ENCODE peak calls at places on chromosomes 11 and 22, in four cellular contexts. One of them, this sample, is unnamed.

GRCh38 chr11:128405693-128406364 is 181.5 kb downstream of the ETS1 start:
- DNase-seq in dorsolateral prefrontal cortex: no peak
- DNase-seq in astrocyte of the cerebellum: peak; percentile 18
- DNase-seq in activated B cell treated with CpG ODN at 0.5 μM for 24 hours: no peak
- DNase-seq in this sample: no peak

GRCh38 chr11:75141166-75141565 is 9.7 kb upstream of the SLCO2B1 start:
- DNase-seq in dorsolateral prefrontal cortex: no peak
- DNase-seq in astrocyte of the cerebellum: no peak
- DNase-seq in activated B cell treated with CpG ODN at 0.5 μM for 24 hours: no peak
- DNase-seq in this sample: no peak

GRCh38 chr11:118908931-118909618 is 16.7 kb downstream of the BCL9L start:
- DNase-seq in dorsolateral prefrontal cortex: peak; percentile 69
- DNase-seq in astrocyte of the cerebellum: peak; percentile 70
- DNase-seq in activated B cell treated with CpG ODN at 0.5 μM for 24 hours: no peak
- DNase-seq in this sample: peak; percentile 85

GRCh38 chr11:17714356-17714854 is 5.0 kb upstream of the MYOD1 start:
- DNase-seq in dorsolateral prefrontal cortex: no peak
- DNase-seq in astrocyte of the cerebellum: no peak
- DNase-seq in activated B cell treated with CpG ODN at 0.5 μM for 24 hours: no peak
- DNase-seq in this sample: no peak

GRCh38 chr11:405323-405975 is 9.3 kb downstream of the SIGIRR start:
- DNase-seq in dorsolateral prefrontal cortex: peak; percentile 55
- DNase-seq in astrocyte of the cerebellum: no peak
- DNase-seq in activated B cell treated with CpG ODN at 0.5 μM for 24 hours: no peak
- DNase-seq in this sample: no peak

GRCh38 chr11:74822187-74822586 is 73.5 kb downstream of the RNF169 start:
- DNase-seq in dorsolateral prefrontal cortex: no peak
- DNase-seq in astrocyte of the cerebellum: peak; percentile 44
- DNase-seq in activated B cell treated with CpG ODN at 0.5 μM for 24 hours: no peak
- DNase-seq in this sample: peak; percentile 52

GRCh38 chr11:87019582-87020271 is 18.0 kb upstream of the TMEM135 start:
- DNase-seq in dorsolateral prefrontal cortex: no peak
- DNase-seq in astrocyte of the cerebellum: no peak
- DNase-seq in activated B cell treated with CpG ODN at 0.5 μM for 24 hours: no peak
- DNase-seq in this sample: no peak

GRCh38 chr11:66969584-66970205 is 5.4 kb upstream of the C11orf86 start:
- DNase-seq in dorsolateral prefrontal cortex: no peak
- DNase-seq in astrocyte of the cerebellum: peak; percentile 93
- DNase-seq in activated B cell treated with CpG ODN at 0.5 μM for 24 hours: no peak
- DNase-seq in this sample: peak; percentile 95

GRCh38 chr11:90818196-90818735 is 595.4 kb upstream of the CHORDC1 start:
- DNase-seq in dorsolateral prefrontal cortex: no peak
- DNase-seq in astrocyte of the cerebellum: no peak
- DNase-seq in activated B cell treated with CpG ODN at 0.5 μM for 24 hours: no peak
- DNase-seq in this sample: no peak

DNA sequence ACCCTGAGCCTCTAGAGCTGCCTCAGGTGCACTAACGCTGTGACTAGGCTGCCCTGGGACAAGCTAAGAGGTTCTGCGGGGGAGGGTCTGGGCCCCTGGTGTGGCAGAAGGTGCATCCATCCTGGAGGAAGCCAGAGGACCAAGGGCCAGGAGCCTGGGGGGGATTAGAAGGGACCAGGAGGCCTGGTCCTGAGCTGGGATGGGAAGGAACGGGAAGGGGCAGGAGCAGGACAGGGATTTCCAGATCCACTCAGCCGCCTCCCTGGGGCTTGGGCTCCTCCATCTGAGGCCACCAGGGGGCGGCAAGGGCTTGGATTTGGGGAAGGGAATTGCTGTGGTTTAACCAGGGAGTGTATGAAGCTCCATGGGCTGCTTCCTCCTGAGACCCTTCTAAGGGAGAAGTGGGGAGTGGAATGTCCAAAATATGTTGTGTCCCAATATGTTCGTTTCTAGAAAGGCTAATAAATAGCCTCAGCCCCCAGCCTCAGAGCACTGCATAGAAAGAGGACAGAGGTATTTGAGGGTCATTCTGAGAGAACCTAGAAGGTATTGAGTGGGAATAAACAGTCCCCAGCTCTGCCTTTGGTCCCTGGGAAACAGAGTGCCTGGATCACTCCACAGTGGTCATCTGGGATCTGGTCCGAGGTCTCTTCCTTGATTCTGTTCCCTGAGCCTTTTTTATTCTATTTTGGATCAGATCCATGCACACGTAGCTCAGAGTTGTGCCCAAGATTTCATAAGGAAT is 17.4 kb upstream of the PRAME start:
- DNase-seq in dorsolateral prefrontal cortex: no peak
- DNase-seq in astrocyte of the cerebellum: peak; percentile 3
- DNase-seq in activated B cell treated with CpG ODN at 0.5 μM for 24 hours: no peak
- DNase-seq in this sample: no peak
- TF ChIP-seq CTCF in dorsolateral prefrontal cortex: peak; percentile 57
- TF ChIP-seq CTCF in astrocyte of the cerebellum: peak; percentile 84
- TF ChIP-seq CTCF in activated B cell treated with CpG ODN at 0.5 μM for 24 hours: peak; percentile 20
- TF ChIP-seq CTCF in this sample: peak; percentile 80

DNA sequence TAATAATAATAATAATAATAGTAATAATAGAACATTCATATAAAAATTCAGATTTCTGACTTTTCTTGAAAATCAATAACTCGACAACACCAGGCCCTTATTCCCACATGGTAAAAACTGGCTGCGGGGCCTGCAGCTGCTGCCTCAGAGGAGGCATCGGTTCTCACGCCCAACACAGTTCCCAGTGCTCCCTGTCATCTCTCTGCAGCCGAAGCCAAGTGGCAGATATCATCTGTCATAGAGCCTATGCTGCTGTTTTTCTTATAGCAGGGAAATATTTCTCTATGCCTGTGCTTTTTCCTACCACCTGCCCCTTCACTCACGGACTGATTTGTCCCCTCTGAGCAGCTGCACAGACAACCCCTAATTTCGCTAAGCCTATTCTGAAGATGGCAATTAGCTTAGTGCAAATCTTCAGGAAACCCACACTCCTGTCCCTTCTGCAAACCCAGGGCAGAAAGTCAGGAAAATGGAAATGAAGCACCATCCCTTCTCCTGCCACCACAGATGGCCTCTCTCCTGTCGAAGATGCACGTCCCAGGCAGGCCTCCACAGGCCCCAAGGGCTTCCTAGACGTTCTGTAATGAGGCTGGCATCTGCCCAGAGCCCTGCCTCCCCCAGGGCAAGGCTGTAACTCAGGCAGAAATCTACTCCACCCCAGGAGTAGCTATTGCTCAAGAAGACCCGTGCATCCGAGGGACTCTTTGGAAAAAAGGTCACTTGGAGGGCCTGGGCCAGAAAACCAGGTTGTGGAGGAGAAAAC is 66.6 kb downstream of the SYN3 start:
- DNase-seq in dorsolateral prefrontal cortex: no peak
- DNase-seq in astrocyte of the cerebellum: no peak
- DNase-seq in activated B cell treated with CpG ODN at 0.5 μM for 24 hours: no peak
- DNase-seq in this sample: peak; percentile 4
- TF ChIP-seq CTCF in dorsolateral prefrontal cortex: no peak
- TF ChIP-seq CTCF in astrocyte of the cerebellum: no peak
- TF ChIP-seq CTCF in activated B cell treated with CpG ODN at 0.5 μM for 24 hours: no peak
- TF ChIP-seq CTCF in this sample: no peak

GRCh38 chr11:2167141-2168045 is 4.2 kb downstream of the TH start:
- DNase-seq in dorsolateral prefrontal cortex: no peak
- DNase-seq in astrocyte of the cerebellum: no peak
- DNase-seq in activated B cell treated with CpG ODN at 0.5 μM for 24 hours: no peak
- DNase-seq in this sample: no peak

GRCh38 chr11:2164861-2165555 is 4.0 kb upstream of the INS start:
- DNase-seq in dorsolateral prefrontal cortex: no peak
- DNase-seq in astrocyte of the cerebellum: no peak
- DNase-seq in activated B cell treated with CpG ODN at 0.5 μM for 24 hours: no peak
- DNase-seq in this sample: no peak

GRCh38 chr11:2165571-2165970 is 4.6 kb upstream of the INS start:
- DNase-seq in dorsolateral prefrontal cortex: no peak
- DNase-seq in astrocyte of the cerebellum: no peak
- DNase-seq in activated B cell treated with CpG ODN at 0.5 μM for 24 hours: no peak
- DNase-seq in this sample: no peak

GRCh38 chr11:2168286-2169000 is 3.2 kb downstream of the TH start:
- DNase-seq in dorsolateral prefrontal cortex: no peak
- DNase-seq in astrocyte of the cerebellum: no peak
- DNase-seq in activated B cell treated with CpG ODN at 0.5 μM for 24 hours: no peak
- DNase-seq in this sample: no peak

GRCh38 chr11:2166091-2166851 is 5.3 kb upstream of the INS start:
- DNase-seq in dorsolateral prefrontal cortex: no peak
- DNase-seq in astrocyte of the cerebellum: no peak
- DNase-seq in activated B cell treated with CpG ODN at 0.5 μM for 24 hours: no peak
- DNase-seq in this sample: no peak
- TF ChIP-seq CTCF in dorsolateral prefrontal cortex: peak; percentile 26
- TF ChIP-seq CTCF in astrocyte of the cerebellum: peak; percentile 53
- TF ChIP-seq CTCF in activated B cell treated with CpG ODN at 0.5 μM for 24 hours: no peak
- TF ChIP-seq CTCF in this sample: peak; percentile 27

GRCh38 chr11:35579557-35580396 is 38.5 kb upstream of the FJX1 start:
- DNase-seq in dorsolateral prefrontal cortex: no peak
- DNase-seq in astrocyte of the cerebellum: peak; percentile 70
- DNase-seq in activated B cell treated with CpG ODN at 0.5 μM for 24 hours: no peak
- DNase-seq in this sample: peak; percentile 90
- TF ChIP-seq CTCF in dorsolateral prefrontal cortex: no peak
- TF ChIP-seq CTCF in astrocyte of the cerebellum: no peak
- TF ChIP-seq CTCF in activated B cell treated with CpG ODN at 0.5 μM for 24 hours: no peak
- TF ChIP-seq CTCF in this sample: no peak

GRCh38 chr11:34139346-34139745 is 33.9 kb downstream of the NAT10 start:
- DNase-seq in dorsolateral prefrontal cortex: no peak
- DNase-seq in astrocyte of the cerebellum: no peak
- DNase-seq in activated B cell treated with CpG ODN at 0.5 μM for 24 hours: no peak
- DNase-seq in this sample: no peak
- TF ChIP-seq CTCF in dorsolateral prefrontal cortex: no peak
- TF ChIP-seq CTCF in astrocyte of the cerebellum: no peak
- TF ChIP-seq CTCF in activated B cell treated with CpG ODN at 0.5 μM for 24 hours: no peak
- TF ChIP-seq CTCF in this sample: no peak

GRCh38 chr11:83088965-83089364 is 17.3 kb upstream of the RAB30 start:
- DNase-seq in dorsolateral prefrontal cortex: no peak
- DNase-seq in astrocyte of the cerebellum: no peak
- DNase-seq in activated B cell treated with CpG ODN at 0.5 μM for 24 hours: no peak
- DNase-seq in this sample: no peak

GRCh38 chr11:83092488-83093384 is 21.0 kb upstream of the RAB30 start:
- DNase-seq in dorsolateral prefrontal cortex: no peak
- DNase-seq in astrocyte of the cerebellum: no peak
- DNase-seq in activated B cell treated with CpG ODN at 0.5 μM for 24 hours: no peak
- DNase-seq in this sample: no peak

GRCh38 chr11:83087035-83087434 is 15.3 kb upstream of the RAB30 start:
- DNase-seq in dorsolateral prefrontal cortex: no peak
- DNase-seq in astrocyte of the cerebellum: no peak
- DNase-seq in activated B cell treated with CpG ODN at 0.5 μM for 24 hours: no peak
- DNase-seq in this sample: no peak
- TF ChIP-seq CTCF in dorsolateral prefrontal cortex: no peak
- TF ChIP-seq CTCF in astrocyte of the cerebellum: peak; percentile 4
- TF ChIP-seq CTCF in activated B cell treated with CpG ODN at 0.5 μM for 24 hours: no peak
- TF ChIP-seq CTCF in this sample: no peak

GRCh38 chr11:46120361-46120710 is 918 bp downstream of the PHF21A start:
- DNase-seq in dorsolateral prefrontal cortex: no peak
- DNase-seq in astrocyte of the cerebellum: no peak
- DNase-seq in activated B cell treated with CpG ODN at 0.5 μM for 24 hours: peak; percentile 28
- DNase-seq in this sample: no peak

GRCh38 chr11:46121724-46122477 is 647 bp upstream of the PHF21A start:
- DNase-seq in dorsolateral prefrontal cortex: peak; percentile 68
- DNase-seq in astrocyte of the cerebellum: peak; percentile 92
- DNase-seq in activated B cell treated with CpG ODN at 0.5 μM for 24 hours: no peak
- DNase-seq in this sample: peak; percentile 87

GRCh38 chr11:46121328-46121723 is at the start of gene PHF21A:
- DNase-seq in dorsolateral prefrontal cortex: peak; percentile 67
- DNase-seq in astrocyte of the cerebellum: peak; percentile 82
- DNase-seq in activated B cell treated with CpG ODN at 0.5 μM for 24 hours: peak; percentile 86
- DNase-seq in this sample: peak; percentile 94

GRCh38 chr11:46119352-46120216 is 1.7 kb downstream of the PHF21A start:
- DNase-seq in dorsolateral prefrontal cortex: no peak
- DNase-seq in astrocyte of the cerebellum: peak; percentile 49
- DNase-seq in activated B cell treated with CpG ODN at 0.5 μM for 24 hours: peak; percentile 52
- DNase-seq in this sample: no peak

DNA sequence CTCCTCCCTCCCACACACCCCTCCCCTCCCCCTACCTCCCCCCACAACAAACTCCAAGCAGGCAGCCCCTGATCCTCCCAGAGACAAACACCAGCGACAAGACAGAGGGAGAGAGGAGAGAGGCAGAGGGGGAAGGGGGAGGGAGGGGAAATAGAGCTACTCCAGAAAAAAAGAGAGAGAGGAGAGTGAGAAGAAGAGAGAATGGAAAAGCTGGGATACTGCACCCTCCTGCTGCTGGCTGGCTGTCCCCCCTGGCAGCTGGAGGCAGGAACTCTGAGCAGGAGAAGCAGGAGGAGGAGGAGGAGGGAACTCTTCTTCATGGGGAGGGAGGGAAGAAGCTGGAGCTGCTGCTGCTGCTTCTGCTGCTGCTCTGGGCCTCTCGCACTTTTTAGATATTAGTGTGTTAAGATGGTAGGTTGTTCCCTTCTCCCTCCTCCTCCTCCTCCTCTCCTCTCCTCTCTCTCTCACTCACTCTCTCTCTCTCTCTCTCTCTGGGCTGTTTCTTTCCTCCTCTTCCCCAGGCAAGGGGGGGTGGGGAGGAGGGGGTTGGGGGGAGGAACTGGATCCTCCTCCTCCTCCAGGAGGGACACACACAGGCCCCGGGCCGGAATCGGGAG is 435 bp downstream of the PHF21A start:
- DNase-seq in dorsolateral prefrontal cortex: peak; percentile 45
- DNase-seq in astrocyte of the cerebellum: no peak
- DNase-seq in activated B cell treated with CpG ODN at 0.5 μM for 24 hours: peak; percentile 22
- DNase-seq in this sample: no peak
- TF ChIP-seq CTCF in dorsolateral prefrontal cortex: no peak
- TF ChIP-seq CTCF in astrocyte of the cerebellum: no peak
- TF ChIP-seq CTCF in activated B cell treated with CpG ODN at 0.5 μM for 24 hours: no peak
- TF ChIP-seq CTCF in this sample: no peak

GRCh38 chr22:43346521-43346929 is 3.4 kb upstream of the SCUBE1 start:
- DNase-seq in dorsolateral prefrontal cortex: no peak
- DNase-seq in astrocyte of the cerebellum: no peak
- DNase-seq in activated B cell treated with CpG ODN at 0.5 μM for 24 hours: peak; percentile 44
- DNase-seq in this sample: no peak

GRCh38 chr22:43351966-43352345 is 8.8 kb upstream of the SCUBE1 start:
- DNase-seq in dorsolateral prefrontal cortex: no peak
- DNase-seq in astrocyte of the cerebellum: no peak
- DNase-seq in activated B cell treated with CpG ODN at 0.5 μM for 24 hours: no peak
- DNase-seq in this sample: no peak

GRCh38 chr22:43345761-43346261 is 2.6 kb upstream of the SCUBE1 start:
- DNase-seq in dorsolateral prefrontal cortex: no peak
- DNase-seq in astrocyte of the cerebellum: no peak
- DNase-seq in activated B cell treated with CpG ODN at 0.5 μM for 24 hours: no peak
- DNase-seq in this sample: no peak

GRCh38 chr22:43345356-43345755 is 2.2 kb upstream of the SCUBE1 start:
- DNase-seq in dorsolateral prefrontal cortex: no peak
- DNase-seq in astrocyte of the cerebellum: no peak
- DNase-seq in activated B cell treated with CpG ODN at 0.5 μM for 24 hours: no peak
- DNase-seq in this sample: no peak

GRCh38 chr22:43349636-43350035 is 6.5 kb upstream of the SCUBE1 start:
- DNase-seq in dorsolateral prefrontal cortex: no peak
- DNase-seq in astrocyte of the cerebellum: no peak
- DNase-seq in activated B cell treated with CpG ODN at 0.5 μM for 24 hours: no peak
- DNase-seq in this sample: no peak
- TF ChIP-seq CTCF in dorsolateral prefrontal cortex: no peak
- TF ChIP-seq CTCF in astrocyte of the cerebellum: no peak
- TF ChIP-seq CTCF in activated B cell treated with CpG ODN at 0.5 μM for 24 hours: no peak
- TF ChIP-seq CTCF in this sample: no peak

This sample was measured in AG09319.